ENCODE peak calls at places on chromosome 22, in five cellular contexts. G is GM04503, O is lung, Y is B cell, P is T-helper 9 cell. D is an unnamed sample.

GRCh38 chr22:18032455-18033101 is 8.2 kb upstream of the MICAL3 start:
- DNase-seq in G (peak; percentile 59), O (no peak), Y (no peak), P (no peak), D (no peak)

GRCh38 chr22:46714550-46714949 is 23.5 kb downstream of the CERK start:
- DNase-seq in G (peak; percentile 40), O (no peak), Y (no peak), P (no peak), D (no peak)

GRCh38 chr22:24134090-24134846 is 47.0 kb upstream of the SUSD2 start:
- DNase-seq in G (no peak), O (no peak), Y (peak; percentile 67), P (peak; percentile 37), D (peak; percentile 91)

GRCh38 chr22:35425971-35426800 is 26.2 kb downstream of the MCM5 start:
- DNase-seq in G (no peak), O (no peak), Y (no peak), P (no peak), D (no peak)

GRCh38 chr22:35642305-35642741 is 5.9 kb upstream of the APOL6 start:
- DNase-seq in G (no peak), O (no peak), Y (no peak), P (no peak), D (no peak)

GRCh38 chr22:39475902-39476301 is 19.1 kb downstream of the MGAT3 start:
- DNase-seq in G (no peak), O (no peak), Y (no peak), P (no peak), D (no peak)

GRCh38 chr22:23767673-23768548 is at the start of gene CHCHD10:
- DNase-seq in G (no peak), O (peak; percentile 81), Y (peak; percentile 86), P (peak; percentile 66), D (peak; percentile 91)

GRCh38 chr22:19905619-19906276 is 35.8 kb upstream of the COMT start:
- DNase-seq in G (no peak), O (no peak), Y (no peak), P (no peak), D (no peak)

GRCh38 chr22:44340271-44341239 is 27.8 kb upstream of the SHISAL1 start:
- DNase-seq in G (no peak), O (no peak), Y (no peak), P (no peak), D (peak; percentile 16)

GRCh38 chr22:28002863-28003565 is 84.0 kb upstream of the PITPNB start:
- DNase-seq in G (no peak), O (no peak), Y (no peak), P (no peak), D (no peak)

GRCh38 chr22:43377486-43377995 is 34.3 kb upstream of the MPPED1 start:
- DNase-seq in G (no peak), O (no peak), Y (no peak), P (no peak), D (no peak)

GRCh38 chr22:41380993-41381328 is 781 bp upstream of the TEF start:
- DNase-seq in G (peak; percentile 85), O (peak; percentile 85), Y (no peak), P (no peak), D (no peak)

GRCh38 chr22:35735622-35736021 is 17.9 kb downstream of the APOL5 start:
- DNase-seq in G (no peak), O (no peak), Y (no peak), P (no peak), D (no peak)